ENCODE peak calls at places on chromosomes 16 and 17, in nine cellular contexts. B is hypothalamus; D is M059J; Y is NCI-H146; G is astrocyte of the spinal cord; I is stimulated activated effector memory CD8-positive, alpha-beta T cell treated with anti-CD3 and anti-CD28 coated beads, Interleukin-12 subunit alpha, Interleukin-12 subunit beta, amount 100 ng/mL, for 72 hours; V is activated T-cell treated with anti-CD3 and anti-CD28 coated beads for 1 hour; K is NCI-H1694 treated with DMSO at 0.1 percent for 48 hours; S is HT-29. R is an unnamed sample.

GRCh38 chr17:2802574-2802973 is 6.3 kb downstream of the RAP1GAP2 start:
- DNase-seq in K (no peak), Y (no peak), G (no peak), I (no peak), B (no peak), V (no peak), D (no peak), S (no peak), R (no peak)

GRCh38 chr17:7307686-7308624 is 527 bp downstream of the EIF5A start:
- DNase-seq in B (no peak), K (no peak), Y (peak), V (no peak), D (peak), S (peak), I (peak), G (no peak), R (peak)

GRCh38 chr17:76485569-76485968 is 15.7 kb downstream of the RHBDF2 start:
- DNase-seq in I (no peak), B (peak), S (no peak), Y (peak), G (no peak), K (no peak), D (peak), V (no peak), R (no peak)

GRCh38 chr17:38719943-38720641 is 10.0 kb upstream of the CISD3 start:
- DNase-seq in I (no peak), G (no peak), S (peak), B (no peak), Y (no peak), D (no peak), V (no peak), K (no peak), R (no peak)

GRCh38 chr17:61474934-61475333 is 22.7 kb downstream of the TBX4 start:
- DNase-seq in G (no peak), I (no peak), V (no peak), B (no peak), S (peak), D (no peak), Y (no peak), K (no peak), R (no peak)

GRCh38 chr16:22123146-22123545 is 30.8 kb downstream of the VWA3A start:
- DNase-seq in B (no peak), I (no peak), K (no peak), G (no peak), D (peak), V (no peak), Y (no peak), S (peak), R (peak)

GRCh38 chr16:79089735-79090284 is 510.7 kb downstream of the MAF start:
- DNase-seq in V (peak), S (no peak), D (peak), B (no peak), K (no peak), G (no peak), Y (no peak), I (peak), R (peak)

GRCh38 chr16:87540072-87540976 is 47.5 kb upstream of the ZCCHC14 start:
- DNase-seq in B (no peak), S (no peak), K (no peak), D (no peak), G (no peak), Y (no peak), I (no peak), V (no peak), R (no peak)

GRCh38 chr16:65662236-65662635 is 540.4 kb upstream of the CDH11 start:
- DNase-seq in B (no peak), K (no peak), G (no peak), I (no peak), Y (no peak), S (no peak), V (no peak), D (no peak), R (no peak)

GRCh38 chr16:65658339-65659275 is 536.7 kb upstream of the CDH11 start:
- DNase-seq in G (peak), D (peak), V (no peak), Y (no peak), B (no peak), I (no peak), K (peak), S (peak), R (peak)

GRCh38 chr17:3033248-3033640 is 30.2 kb downstream of the OR1D5 start:
- DNase-seq in V (no peak), D (no peak), S (no peak), B (no peak), Y (no peak), K (no peak), I (no peak), G (no peak), R (no peak)

GRCh38 chr16:53098526-53099317 is 43.9 kb downstream of the CHD9 start:
- DNase-seq in Y (peak), I (peak), K (peak), B (peak), V (peak), D (peak), S (peak), G (peak), R (peak)

R was measured in SW480.